ENCODE peak calls at places on chromosomes 6 and 20, in four cellular contexts. A is GM23338, W is HCT116, C is PC-3. H is an unnamed sample. For H3K9me2, the result is how much of the 10 kb centered on the place peaks cover.

GRCh38 chr20:53828673-53829085 is 235.0 kb upstream of the ZNF217 start:
- DNase-seq in A (peak), W (peak), C (peak), H (peak)

GRCh38 chr6:44074383-44075136 is 52.7 kb downstream of the MRPL14 start:
- DNase-seq in A (peak), W (no peak), C (peak), H (peak)

GRCh38 chr20:20664795-20665194 is 47.6 kb downstream of the RALGAPA2 start:
- DNase-seq in A (peak), W (peak), C (peak), H (peak)

GRCh38 chr6:28312939-28313338 is 23.0 kb downstream of the ZSCAN31 start:
- DNase-seq in A (peak), W (no peak), C (no peak), H (no peak)

GRCh38 chr6:15608406-15608805 is 54.4 kb downstream of the DTNBP1 start:
- DNase-seq in A (no peak), W (peak), C (peak), H (peak)

GRCh38 chr6:21984551-21984950 is 312.3 kb downstream of the PRL start:
- DNase-seq in A (no peak), W (no peak), C (no peak), H (no peak)

GRCh38 chr6:155177369-155177961 is 86.3 kb upstream of the CLDN20 start:
- DNase-seq in A (peak), W (peak), C (peak), H (peak)

GRCh38 chr6:40832691-40833090 is 206.3 kb downstream of the UNC5CL start:
- DNase-seq in A (no peak), W (no peak), C (no peak), H (no peak)

GRCh38 chr6:50862172-50862571 is 43.5 kb downstream of the TFAP2B start:
- DNase-seq in A (no peak), W (no peak), C (no peak), H (no peak)

DNA sequence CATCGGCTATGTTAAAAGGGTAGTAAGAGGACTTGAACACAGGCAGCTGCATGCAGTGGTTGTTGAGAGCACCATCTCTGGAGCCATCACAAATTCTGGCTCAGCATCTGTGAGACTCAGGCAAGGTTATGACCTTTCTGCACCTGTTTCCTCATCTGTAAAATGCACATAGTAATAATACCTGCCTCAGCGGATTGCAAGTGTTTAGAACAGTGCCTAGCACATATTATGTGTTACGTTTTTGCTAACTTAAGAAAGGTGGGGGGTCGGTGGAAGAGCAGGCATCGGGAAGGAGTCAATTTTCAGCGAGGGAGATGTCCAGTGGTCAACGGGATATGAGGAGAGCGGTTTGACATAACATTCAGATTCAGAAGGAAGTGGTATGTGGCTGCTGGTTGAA is 2.9 kb downstream of the LY6G5C start:
- DNase-seq in A (no peak), W (no peak), C (no peak), H (no peak)
- H3K9me2 ChIP-seq in A (under half), W (under half), C (under half), H (under half)

GRCh38 chr6:133326584-133326983 is 85.4 kb downstream of the EYA4 start:
- DNase-seq in A (no peak), W (no peak), C (no peak), H (no peak)
- H3K9me2 ChIP-seq in A (under half), W (under half), C (under half), H (under half)

GRCh38 chr6:165827190-165827518 is 164.1 kb upstream of the PDE10A start:
- DNase-seq in A (no peak), W (no peak), C (no peak), H (no peak)

GRCh38 chr6:165822501-165822900 is 159.5 kb upstream of the PDE10A start:
- DNase-seq in A (no peak), W (no peak), C (no peak), H (no peak)

GRCh38 chr6:165826487-165827189 is 163.6 kb upstream of the PDE10A start:
- DNase-seq in A (no peak), W (no peak), C (no peak), H (no peak)

GRCh38 chr6:165823609-165824326 is 160.7 kb upstream of the PDE10A start:
- DNase-seq in A (no peak), W (no peak), C (no peak), H (no peak)

DNA sequence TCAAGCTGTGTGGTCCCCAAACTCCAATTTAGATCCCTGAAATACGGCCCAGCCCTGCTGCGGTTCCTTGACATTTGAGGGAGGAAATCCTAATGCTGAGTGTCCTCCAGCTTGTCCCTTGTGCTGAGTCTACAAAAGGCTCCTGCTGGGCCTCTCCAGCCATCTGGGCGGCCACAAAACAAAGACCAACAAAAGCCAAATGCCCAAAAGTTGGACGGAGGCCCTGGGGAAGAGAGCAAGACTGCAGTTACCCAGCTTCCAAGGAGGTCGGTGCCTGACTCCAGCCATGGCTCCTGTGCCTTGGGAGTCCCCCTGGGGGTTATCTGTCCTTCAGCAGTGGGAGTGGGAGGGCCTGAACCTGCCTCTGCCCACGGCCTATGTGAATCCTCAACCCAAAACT is 162.4 kb upstream of the PDE10A start:
- DNase-seq in A (no peak), W (no peak), C (no peak), H (no peak)
- H3K9me2 ChIP-seq in A (under half), W (under half), C (under half), H (under half)

DNA sequence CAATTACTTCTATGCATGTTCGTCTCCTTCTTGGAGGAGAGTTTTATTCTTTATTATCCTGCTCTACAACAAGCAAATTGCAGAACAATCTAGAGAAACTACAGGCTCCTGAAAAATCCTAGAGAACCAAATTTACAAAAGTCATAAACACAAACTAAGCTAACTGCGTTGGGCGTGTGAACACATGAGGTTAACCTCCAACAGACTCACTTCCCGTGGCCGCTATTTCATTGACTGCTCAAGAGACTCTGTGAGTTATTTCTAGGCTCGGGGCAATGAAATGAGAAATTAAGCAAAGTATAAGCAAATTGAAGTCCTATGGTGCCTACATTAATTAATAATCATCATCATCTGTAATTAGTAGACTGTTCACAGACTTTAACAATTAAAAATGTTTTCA is 100.1 kb downstream of the MBOAT1 start:
- DNase-seq in A (no peak), W (no peak), C (no peak), H (no peak)
- H3K9me2 ChIP-seq in A (under half), W (under half), C (under half), H (under half)

DNA sequence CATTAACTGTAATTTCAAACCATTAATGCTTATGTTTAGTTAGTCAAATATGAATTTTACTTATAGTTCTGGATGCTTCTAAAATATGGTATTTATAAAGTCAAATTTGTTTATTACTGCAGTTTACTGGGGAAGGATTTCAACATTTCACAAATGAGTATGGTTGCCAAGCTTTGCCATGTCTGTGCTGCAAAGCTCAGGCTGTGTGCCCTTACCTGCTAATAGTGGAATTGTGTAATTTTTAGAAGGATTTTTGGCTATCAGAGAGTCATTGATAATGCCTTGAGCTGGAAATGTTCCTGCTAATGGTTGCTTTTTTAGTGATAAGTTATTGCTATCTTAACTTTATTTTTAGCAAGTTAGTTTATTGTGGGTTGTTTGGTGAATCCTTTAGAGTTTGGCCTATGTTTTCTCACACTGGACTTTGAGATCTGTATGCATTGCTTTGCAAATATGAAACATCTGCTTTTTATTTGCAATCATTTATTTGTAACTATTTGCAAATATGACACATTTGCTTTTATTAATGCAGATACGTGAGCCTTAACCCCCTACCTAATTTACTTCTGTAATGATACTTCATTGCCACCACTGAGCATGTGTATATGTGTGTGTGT is 105.8 kb downstream of the CD109 start:
- DNase-seq in A (no peak), W (no peak), C (peak), H (peak)
- H3K9me2 ChIP-seq in A (under half), W (under half), C (under half), H (under half)

GRCh38 chr6:151514000-151514730 is 20.3 kb downstream of the CCDC170 start:
- DNase-seq in A (no peak), W (no peak), C (no peak), H (no peak)
- H3K9me2 ChIP-seq in A (under half), W (under half), C (under half), H (under half)

DNA sequence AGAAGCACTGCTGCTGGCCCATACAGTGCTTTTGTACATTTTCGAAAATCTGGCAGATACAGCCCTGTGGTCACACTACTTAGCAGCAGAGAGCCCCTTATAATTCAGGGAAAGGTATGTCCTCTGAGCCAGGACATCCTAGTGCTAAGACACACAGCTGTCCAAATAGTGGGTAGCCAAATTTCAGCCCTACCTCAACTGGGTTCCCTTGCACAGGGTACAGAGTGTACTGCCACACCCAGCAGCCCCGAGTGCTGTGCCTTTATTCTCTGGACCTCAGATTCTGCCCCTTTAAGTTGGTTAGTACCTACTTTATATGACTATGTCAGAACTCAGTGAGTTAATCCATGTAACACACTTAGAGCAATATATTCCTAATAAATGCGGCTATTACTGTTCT is 47.6 kb downstream of the PRPH2 start:
- DNase-seq in A (no peak), W (no peak), C (no peak), H (no peak)
- H3K9me2 ChIP-seq in A (under half), W (under half), C (under half), H (under half)

GRCh38 chr20:17648782-17649730 is 33.0 kb downstream of the RRBP1 start:
- DNase-seq in A (peak), W (no peak), C (peak), H (no peak)

GRCh38 chr20:17651761-17652388 is 30.2 kb downstream of the RRBP1 start:
- DNase-seq in A (no peak), W (no peak), C (peak), H (peak)

GRCh38 chr20:17648306-17648646 is 33.8 kb downstream of the RRBP1 start:
- DNase-seq in A (no peak), W (no peak), C (no peak), H (no peak)

GRCh38 chr20:17650816-17651760 is 31.0 kb downstream of the RRBP1 start:
- DNase-seq in A (no peak), W (no peak), C (peak), H (peak)

GRCh38 chr20:17650301-17650761 is 31.7 kb downstream of the RRBP1 start:
- DNase-seq in A (no peak), W (no peak), C (no peak), H (peak)
- H3K9me2 ChIP-seq in A (under half), W (under half), C (under half), H (under half)

H was measured in GM23248.